ENCODE peak calls at places on chromosomes 16 and 17, in four cellular contexts. R is suprapubic skin, Q is gastrocnemius medialis, P is upper lobe of left lung. X is an unnamed sample.

GRCh38 chr17:40563371-40564052 is 1.8 kb downstream of the CCR7 start:
- DNase-seq in P (no peak), R (peak), Q (no peak), X (peak)

GRCh38 chr16:9954181-9954580 is 228.0 kb downstream of the GRIN2A start:
- DNase-seq in Q (no peak), R (no peak), P (no peak), X (no peak)

GRCh38 chr16:31702796-31703195 is 170.8 kb upstream of the ZNF267 start:
- DNase-seq in R (no peak), Q (no peak), P (no peak), X (no peak)

GRCh38 chr17:61149862-61150362 is 249.7 kb upstream of the TBX2 start:
- DNase-seq in R (no peak), Q (no peak), P (no peak), X (no peak)

GRCh38 chr16:58026139-58026704 is 668 bp downstream of the MMP15 start:
- DNase-seq in P (peak), R (no peak), Q (peak), X (no peak)

GRCh38 chr17:7782237-7782636 is 51.8 kb upstream of the KDM6B start:
- DNase-seq in P (no peak), Q (no peak), R (no peak), X (no peak)

GRCh38 chr17:64355536-64356303 is 34.9 kb downstream of the PECAM1 start:
- DNase-seq in R (no peak), P (no peak), Q (peak), X (no peak)

GRCh38 chr16:59170065-59170712 is 436.1 kb upstream of the GOT2 start:
- DNase-seq in R (no peak), P (no peak), Q (no peak), X (no peak)

GRCh38 chr16:79928142-79928735 is 327.7 kb upstream of the MAF start:
- DNase-seq in P (no peak), Q (no peak), R (no peak), X (no peak)

GRCh38 chr17:20304961-20305360 is 162.4 kb downstream of the LGALS9B start:
- DNase-seq in P (no peak), R (no peak), Q (no peak), X (no peak)

GRCh38 chr16:50151322-50151721 is 1.8 kb upstream of the TENT4B start:
- DNase-seq in Q (no peak), P (no peak), R (no peak), X (no peak)

GRCh38 chr16:50152807-50153647 is at the start of gene TENT4B:
- DNase-seq in Q (peak), P (peak), R (peak), X (peak)

GRCh38 chr16:50152386-50152806 is 710 bp upstream of the TENT4B start:
- DNase-seq in Q (peak), P (no peak), R (no peak), X (no peak)

GRCh38 chr16:50153648-50154368 is 702 bp downstream of the TENT4B start:
- DNase-seq in P (peak), Q (no peak), R (peak), X (peak)

GRCh38 chr16:50151744-50152143 is 1.4 kb upstream of the TENT4B start:
- DNase-seq in Q (no peak), P (no peak), R (peak), X (no peak)
- H3K27ac ChIP-seq in Q (peak), P (no peak), R (no peak), X (peak)

GRCh38 chr16:84471316-84471715 is 33.1 kb downstream of the MEAK7 start:
- DNase-seq in R (peak), Q (no peak), P (no peak), X (no peak)
- H3K27ac ChIP-seq in R (no peak), Q (no peak), P (no peak), X (no peak)

GRCh38 chr17:1994707-1995106 is 30.4 kb downstream of the RTN4RL1 start:
- DNase-seq in Q (no peak), R (no peak), P (no peak), X (no peak)

GRCh38 chr17:1997146-1997586 is 28.0 kb downstream of the RTN4RL1 start:
- DNase-seq in R (no peak), P (no peak), Q (no peak), X (no peak)

GRCh38 chr17:1997587-1998425 is 27.3 kb downstream of the RTN4RL1 start:
- DNase-seq in Q (no peak), R (no peak), P (peak), X (no peak)

GRCh38 chr17:1995321-1996242 is 29.6 kb downstream of the RTN4RL1 start:
- DNase-seq in P (no peak), R (no peak), Q (no peak), X (no peak)

GRCh38 chr17:1996243-1997145 is 28.6 kb downstream of the RTN4RL1 start:
- DNase-seq in R (no peak), Q (no peak), P (no peak), X (no peak)
- H3K27ac ChIP-seq in R (no peak), Q (peak), P (no peak), X (no peak)

GRCh38 chr16:46620265-46621005 is 744 bp downstream of the SHCBP1 start:
- DNase-seq in R (no peak), Q (no peak), P (no peak), X (no peak)

GRCh38 chr16:46621902-46622676 is 910 bp upstream of the SHCBP1 start:
- DNase-seq in R (no peak), Q (no peak), P (no peak), X (no peak)

GRCh38 chr16:46618516-46618915 is 2.7 kb downstream of the SHCBP1 start:
- DNase-seq in P (no peak), Q (no peak), R (no peak), X (no peak)

DNA sequence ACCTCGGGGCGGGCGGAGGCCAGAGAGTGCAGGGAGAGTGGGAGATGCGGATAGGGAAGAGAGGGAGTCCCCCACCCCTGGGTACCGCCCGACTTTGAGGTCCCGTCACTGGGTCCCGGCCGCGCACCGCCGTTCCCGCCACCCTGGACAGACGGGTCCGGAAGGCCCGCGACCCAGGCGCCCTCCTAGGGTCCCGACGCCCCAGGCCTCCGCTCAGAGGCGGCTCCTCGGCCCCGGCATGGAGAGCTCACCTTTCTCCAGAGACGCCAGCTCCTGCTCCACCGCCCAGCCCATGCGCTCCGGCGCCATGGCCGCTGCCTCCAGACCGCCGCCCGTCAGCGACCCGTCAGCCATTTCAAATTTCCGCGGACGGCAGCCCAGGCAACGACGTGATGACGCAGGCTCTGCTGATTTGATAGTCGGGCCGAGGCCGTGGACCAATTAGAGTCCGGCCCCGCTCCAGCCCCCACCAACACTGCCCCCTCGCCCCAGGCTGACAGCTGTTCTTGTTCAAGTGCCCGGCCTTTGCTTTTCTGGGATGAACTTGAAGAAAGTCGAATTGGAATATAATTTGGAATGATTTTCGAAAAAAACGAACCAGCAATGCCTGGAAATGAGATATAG is at the start of gene SHCBP1:
- DNase-seq in R (peak), Q (peak), P (peak), X (peak)
- H3K27ac ChIP-seq in R (no peak), Q (no peak), P (peak), X (no peak)

GRCh38 chr16:66900721-66901441 is 17.8 kb downstream of the CDH16 start:
- DNase-seq in Q (peak), R (no peak), P (no peak), X (no peak)
- H3K27ac ChIP-seq in Q (peak), R (peak), P (peak), X (peak)